ENCODE peak calls at places on chromosomes 11 and 22, in five cellular contexts. D is HepG2, W is K562, U is H1, A is A549. F is an unnamed sample.
A peak's percentile ranks its signal among the peaks of the same experiment; 100 is the strongest.

GRCh38 chr22:38843716-38844660 is at the start of gene NPTXR:
- DNase-seq in W (peak; percentile 83), A (peak; percentile 40), D (peak; percentile 30), U (no peak), F (peak; percentile 16)

GRCh38 chr11:116499396-116500001 is 273.3 kb downstream of the BUD13 start:
- DNase-seq in A (peak; percentile 66), U (peak; percentile 87), D (peak; percentile 78), W (peak; percentile 78), F (peak; percentile 73)

GRCh38 chr22:38487946-38488345 is 18.2 kb downstream of the DDX17 start:
- DNase-seq in W (no peak), A (no peak), U (no peak), D (no peak), F (no peak)

GRCh38 chr11:114395776-114396175 is 4.5 kb downstream of the C11orf71 start:
- DNase-seq in W (peak; percentile 18), A (no peak), D (peak; percentile 5), U (no peak), F (peak; percentile 9)

GRCh38 chr11:119710417-119710816 is 18.6 kb downstream of the NECTIN1 start:
- DNase-seq in U (no peak), W (no peak), A (no peak), D (no peak), F (no peak)

GRCh38 chr22:35156945-35157344 is 91.0 kb downstream of the ISX start:
- DNase-seq in U (no peak), W (no peak), D (no peak), A (no peak), F (no peak)

GRCh38 chr11:63999349-64000025 is 13.2 kb downstream of the OTUB1 start:
- DNase-seq in U (peak; percentile 46), W (peak; percentile 85), D (no peak), A (peak; percentile 61), F (no peak)

GRCh38 chr11:5004429-5005274 is 10.0 kb downstream of the OR51L1 start:
- DNase-seq in U (peak; percentile 2), W (peak; percentile 40), A (peak; percentile 62), D (peak; percentile 36), F (peak; percentile 55)

GRCh38 chr11:96964661-96965060 is 574.8 kb downstream of the JRKL start:
- DNase-seq in U (no peak), D (peak; percentile 1), W (no peak), A (peak; percentile 1), F (no peak)

GRCh38 chr11:134414772-134415765 is 3.0 kb upstream of the B3GAT1 start:
- DNase-seq in U (no peak), D (no peak), W (no peak), A (no peak), F (no peak)

GRCh38 chr22:42780070-42780540 is 59.4 kb upstream of the A4GALT start:
- DNase-seq in U (peak; percentile 39), D (peak; percentile 87), W (peak; percentile 47), A (peak; percentile 93), F (peak; percentile 92)

GRCh38 chr11:59429924-59430516 is 3.8 kb upstream of the OR5A2 start:
- DNase-seq in A (peak; percentile 50), D (peak; percentile 53), U (no peak), W (peak; percentile 65), F (peak; percentile 54)

GRCh38 chr22:45284705-45285305 is at the start of gene UPK3A:
- DNase-seq in D (no peak), U (no peak), A (no peak), W (peak; percentile 24), F (peak; percentile 30)

GRCh38 chr11:103091441-103091809 is 535 bp downstream of the DCUN1D5 start:
- DNase-seq in U (no peak), D (peak; percentile 32), W (no peak), A (peak; percentile 33), F (peak; percentile 34)

GRCh38 chr11:90222152-90222458 is 744 bp downstream of the CHORDC1 start:
- DNase-seq in D (no peak), W (no peak), A (no peak), U (no peak), F (peak; percentile 63)

GRCh38 chr11:69923196-69923595 is 104.0 kb upstream of the FGF3 start:
- DNase-seq in W (no peak), U (no peak), A (no peak), D (no peak), F (no peak)

GRCh38 chr11:45563801-45564200 is 101.6 kb downstream of the CHST1 start:
- DNase-seq in W (no peak), A (no peak), U (no peak), D (no peak), F (no peak)

GRCh38 chr22:48141301-48141700 is 1378.9 kb downstream of the TBC1D22A start:
- DNase-seq in U (no peak), A (no peak), W (no peak), D (no peak), F (no peak)

GRCh38 chr11:61765550-61766253 is 13.3 kb downstream of the MYRF start:
- DNase-seq in A (no peak), W (no peak), U (no peak), D (no peak), F (no peak)

GRCh38 chr11:120256178-120256577 is 16.2 kb downstream of the POU2F3 start:
- DNase-seq in D (no peak), W (no peak), U (no peak), A (no peak), F (no peak)

GRCh38 chr11:114250993-114251796 is 45.0 kb upstream of the NNMT start:
- DNase-seq in U (no peak), A (no peak), W (peak; percentile 65), D (no peak), F (no peak)

GRCh38 chr11:33552756-33553155 is 147.9 kb downstream of the C11orf91 start:
- DNase-seq in A (no peak), D (no peak), W (no peak), U (no peak), F (peak; percentile 58)

GRCh38 chr22:44526431-44527115 is 28.5 kb upstream of the RTL6 start:
- DNase-seq in A (no peak), D (no peak), U (no peak), W (no peak), F (no peak)

GRCh38 chr11:125807909-125808308 is 20.0 kb downstream of the PATE3 start:
- DNase-seq in W (no peak), A (no peak), U (no peak), D (no peak), F (no peak)

GRCh38 chr22:21444701-21445436 is 22.3 kb upstream of the TMEM191C start:
- DNase-seq in U (no peak), D (no peak), W (no peak), A (no peak), F (no peak)

GRCh38 chr11:93478841-93479240 is 64.3 kb downstream of the SMCO4 start:
- DNase-seq in W (no peak), A (no peak), U (no peak), D (no peak), F (no peak)

GRCh38 chr11:21794306-21794705 is 398.6 kb upstream of the ANO5 start:
- DNase-seq in D (no peak), U (no peak), A (no peak), W (no peak), F (no peak)

GRCh38 chr11:111788464-111788863 is 22.3 kb upstream of the PPP2R1B start:
- DNase-seq in W (no peak), A (no peak), D (no peak), U (no peak), F (no peak)

GRCh38 chr11:62392944-62393628 is 25.7 kb upstream of the SCGB1A1 start:
- DNase-seq in U (no peak), W (peak; percentile 73), D (peak; percentile 55), A (peak; percentile 82), F (no peak)

GRCh38 chr11:71504526-71504925 is 22.5 kb upstream of the KRTAP5-7 start:
- DNase-seq in U (no peak), A (no peak), D (no peak), W (no peak), F (peak; percentile 21)

GRCh38 chr11:11374358-11375148 is 21.5 kb upstream of the CSNK2A3 start:
- DNase-seq in D (no peak), A (no peak), W (no peak), U (no peak), F (no peak)

GRCh38 chr11:96054870-96055705 is 131.2 kb upstream of the MTMR2 start:
- DNase-seq in A (peak; percentile 26), D (peak; percentile 44), W (peak; percentile 28), U (no peak), F (peak; percentile 71)

GRCh38 chr22:24060375-24060788 is 49.3 kb downstream of the CABIN1 start:
- DNase-seq in U (no peak), A (peak; percentile 8), W (no peak), D (no peak), F (peak; percentile 97)
- TF ChIP-seq JUN in U (no peak), A (no peak), W (no peak), D (no peak), F (peak; percentile 73)

DNA sequence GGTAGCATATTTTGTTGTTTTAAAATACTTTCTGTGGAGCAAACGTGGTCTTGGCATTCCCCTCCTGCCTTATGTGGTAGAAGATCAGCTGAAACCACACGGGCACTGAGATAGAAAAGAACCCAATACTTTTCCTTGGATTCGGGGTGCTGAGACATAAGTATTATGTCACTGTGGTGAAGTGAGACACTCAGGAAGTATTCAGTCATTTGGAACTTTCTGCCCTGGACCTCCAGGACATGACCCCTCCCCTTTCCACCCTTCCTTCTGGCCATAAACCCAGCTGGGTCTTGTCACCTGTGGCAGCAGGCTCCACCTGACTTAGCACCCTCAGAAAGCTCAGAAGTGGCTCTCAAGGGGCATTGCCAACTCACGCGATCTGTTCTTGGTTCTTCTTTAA is 123.4 kb downstream of the SWAP70 start:
- DNase-seq in U (no peak), D (no peak), W (no peak), A (no peak), F (no peak)
- H3K27ac ChIP-seq in U (no peak overlapping the region), D (no peak overlapping the region), W (no peak overlapping the region), A (no peak overlapping the region), F (no peak overlapping the region)

GRCh38 chr11:79021601-79022000 is 419.2 kb downstream of the TENM4 start:
- DNase-seq in U (no peak), D (no peak), W (no peak), A (no peak), F (no peak)
- TF ChIP-seq JUN in U (no peak), D (no peak), W (no peak), A (no peak), F (no peak)

GRCh38 chr11:67057410-67057757 is 737 bp downstream of the RHOD start:
- DNase-seq in U (no peak), D (no peak), W (no peak), A (no peak), F (no peak)

GRCh38 chr11:67056267-67056639 is 394 bp upstream of the RHOD start:
- DNase-seq in D (no peak), U (no peak), A (no peak), W (no peak), F (no peak)

GRCh38 chr11:67056640-67057409 is at the start of gene RHOD:
- DNase-seq in W (no peak), U (no peak), D (no peak), A (no peak), F (peak; percentile 21)

GRCh38 chr11:67054851-67055523 is 1.7 kb upstream of the RHOD start:
- DNase-seq in W (peak; percentile 88), D (peak; percentile 94), A (peak; percentile 92), U (no peak), F (peak; percentile 65)

GRCh38 chr11:67055812-67056211 is 835 bp upstream of the RHOD start:
- DNase-seq in D (no peak), A (no peak), W (peak; percentile 60), U (no peak), F (no peak)
- H3K27ac ChIP-seq in D (no peak overlapping the region), A (peak overlapping the region; percentile 75), W (no peak overlapping the region), U (no peak overlapping the region), F (no peak overlapping the region)

GRCh38 chr22:27311666-27312566 is 489.6 kb downstream of the MN1 start:
- DNase-seq in A (no peak), W (no peak), U (no peak), D (no peak), F (no peak)
- TF ChIP-seq JUN in A (no peak), W (no peak), U (no peak), D (no peak), F (no peak)